ENCODE peak calls at places on chromosomes 12 and 14, in ten cellular contexts. P is GM23248; I is HuH-7.5; F is AG09319; A is GM12891; H is sciatic nerve; K is effector memory CD4-positive, alpha-beta T cell; C is activated T-helper 1 cell treated with anti-CD3 and anti-CD28 coated beads, Interleukin-2, amount 50 U/mL, for 16 hours; B is midbrain; G is T-helper 2 cell. W is an unnamed sample.

GRCh38 chr12:122421263-122421814 is 1.1 kb downstream of the CLIP1 start:
- DNase-seq in B (peak), G (no peak), A (no peak), C (no peak), H (no peak), P (peak), F (peak), K (no peak), I (no peak), W (peak)

GRCh38 chr12:79659961-79660431 is 30.8 kb downstream of the PAWR start:
- DNase-seq in P (peak), A (no peak), B (no peak), I (no peak), H (no peak), C (no peak), G (no peak), K (no peak), F (no peak), W (no peak)

GRCh38 chr12:101829639-101830390 is 944 bp downstream of the GNPTAB start:
- DNase-seq in I (no peak), A (no peak), K (no peak), G (no peak), C (no peak), B (no peak), P (peak), F (no peak), H (no peak), W (peak)

GRCh38 chr12:63212316-63212715 is 61.3 kb upstream of the AVPR1A start:
- DNase-seq in H (no peak), G (no peak), B (no peak), P (no peak), A (no peak), K (no peak), F (no peak), I (no peak), C (no peak), W (no peak)

GRCh38 chr12:92593734-92594402 is 108.9 kb upstream of the PLEKHG7 start:
- DNase-seq in A (peak), B (no peak), C (peak), G (peak), H (no peak), K (peak), P (peak), I (no peak), F (no peak), W (peak)

GRCh38 chr12:55188974-55189556 is 31.8 kb upstream of the OR10A7 start:
- DNase-seq in A (no peak), G (no peak), B (peak), H (no peak), K (no peak), F (peak), C (no peak), I (peak), P (peak), W (peak)

GRCh38 chr12:104686196-104686595 is 229.4 kb downstream of the CHST11 start:
- DNase-seq in K (no peak), I (no peak), A (no peak), B (no peak), F (no peak), G (no peak), C (no peak), H (no peak), P (peak), W (peak)

GRCh38 chr12:64181504-64182291 is 40.4 kb downstream of the KICS2 start:
- DNase-seq in B (peak), A (no peak), C (no peak), P (peak), K (no peak), H (no peak), G (no peak), I (peak), F (peak), W (peak)

GRCh38 chr12:48794870-48795269 is 6.0 kb upstream of the ADCY6 start:
- DNase-seq in G (no peak), I (no peak), K (no peak), C (no peak), P (peak), H (no peak), F (no peak), B (no peak), A (no peak), W (no peak)

GRCh38 chr12:49636574-49636973 is 13.2 kb downstream of the PRPF40B start:
- DNase-seq in H (no peak), I (no peak), C (no peak), P (no peak), F (no peak), B (no peak), A (no peak), K (no peak), G (no peak), W (no peak)

GRCh38 chr14:61386173-61386772 is 64.9 kb downstream of the PRKCH start:
- DNase-seq in F (no peak), K (no peak), G (no peak), H (no peak), B (no peak), C (no peak), A (no peak), I (no peak), P (no peak), W (no peak)

GRCh38 chr12:132477009-132477702 is 12.8 kb upstream of the FBRSL1 start:
- DNase-seq in A (no peak), C (no peak), F (no peak), K (no peak), G (no peak), B (no peak), P (no peak), I (no peak), H (no peak), W (peak)

GRCh38 chr12:93178154-93178878 is 199.4 kb upstream of the NUDT4 start:
- DNase-seq in G (no peak), H (no peak), P (no peak), A (no peak), I (no peak), B (no peak), F (no peak), K (no peak), C (no peak), W (no peak)

GRCh38 chr12:116864371-116865160 is 16.7 kb downstream of the HRK start:
- DNase-seq in H (no peak), B (no peak), P (peak), I (no peak), G (no peak), A (no peak), F (no peak), C (no peak), K (no peak), W (no peak)

GRCh38 chr12:94813314-94813713 is 163.0 kb upstream of the TMCC3 start:
- DNase-seq in B (no peak), H (no peak), F (no peak), G (no peak), A (no peak), P (peak), K (no peak), C (no peak), I (no peak), W (peak)

GRCh38 chr12:105445261-105446015 is 114.9 kb downstream of the C12orf75 start:
- DNase-seq in B (no peak), F (no peak), G (no peak), I (peak), C (no peak), P (peak), A (no peak), H (no peak), K (no peak), W (peak)

GRCh38 chr14:77316872-77317271 is 3.8 kb downstream of the POMT2 start:
- DNase-seq in B (no peak), A (no peak), G (no peak), K (no peak), H (peak), P (no peak), C (no peak), I (no peak), F (no peak), W (no peak)

GRCh38 chr12:104673294-104674062 is 216.7 kb downstream of the CHST11 start:
- DNase-seq in I (no peak), P (peak), B (no peak), C (no peak), F (peak), A (no peak), G (no peak), H (no peak), K (no peak), W (no peak)

GRCh38 chr14:73773441-73774243 is 59.5 kb upstream of the PNMA1 start:
- DNase-seq in P (no peak), A (no peak), K (no peak), I (no peak), C (no peak), B (no peak), F (no peak), H (no peak), G (no peak), W (no peak)

GRCh38 chr12:103833891-103834290 is 7.1 kb downstream of the NT5DC3 start:
- DNase-seq in C (no peak), A (no peak), F (no peak), B (no peak), P (peak), K (no peak), G (no peak), H (no peak), I (no peak), W (no peak)

GRCh38 chr12:46534442-46534841 is 161.9 kb upstream of the SLC38A2 start:
- DNase-seq in C (no peak), G (no peak), B (no peak), F (no peak), K (no peak), H (no peak), I (no peak), P (no peak), A (no peak), W (no peak)

W was measured in DMS53.